ENCODE peak calls at places on chromosomes 13 and 19, in ten cellular contexts. D is thyroid gland, F is A549, T is cardiac muscle cell, S is pancreas, I is left lung, C is keratinocyte, P is H1, O is uterus, L is Caco-2. H is an unnamed sample.

GRCh38 chr13:95656386-95657015 is 12.0 kb upstream of the DZIP1 start:
- DNase-seq in D (no peak), F (no peak), T (peak; percentile 43), S (no peak), I (no peak), C (no peak), P (no peak), O (no peak), L (peak; percentile 68), H (no peak)

GRCh38 chr19:543912-544608 is at the start of gene GZMM:
- DNase-seq in D (no peak), F (no peak), T (no peak), S (no peak), I (peak; percentile 73), C (no peak), P (no peak), O (no peak), L (no peak), H (no peak)

GRCh38 chr19:1163934-1164683 is 10.0 kb downstream of the SBNO2 start:
- DNase-seq in D (no peak), F (no peak), T (no peak), S (no peak), I (peak; percentile 73), C (no peak), P (no peak), O (no peak), L (no peak), H (no peak)

GRCh38 chr19:7844405-7844804 is 14.4 kb downstream of the EVI5L start:
- DNase-seq in D (no peak), F (no peak), T (no peak), S (no peak), I (peak; percentile 43), C (no peak), P (no peak), O (no peak), L (no peak), H (no peak)

GRCh38 chr13:30371649-30372265 is 50.5 kb upstream of the UBE2L5 start:
- DNase-seq in D (peak; percentile 61), F (peak; percentile 7), T (peak; percentile 26), S (peak; percentile 16), I (no peak), C (no peak), P (no peak), O (no peak), L (no peak), H (peak; percentile 29)

GRCh38 chr13:97588993-97589392 is 155.0 kb downstream of the RAP2A start:
- DNase-seq in D (no peak), F (no peak), T (no peak), S (no peak), I (no peak), C (no peak), P (no peak), O (no peak), L (no peak), H (no peak)

GRCh38 chr13:97944396-97945029 is 9.0 kb upstream of the IPO5 start:
- DNase-seq in D (no peak), F (no peak), T (peak; percentile 59), S (no peak), I (no peak), C (no peak), P (no peak), O (no peak), L (no peak), H (no peak)

GRCh38 chr13:84121456-84121855 is 239.2 kb upstream of the SLITRK1 start:
- DNase-seq in D (no peak), F (no peak), T (peak; percentile 20), S (no peak), I (no peak), C (no peak), P (no peak), O (no peak), L (no peak), H (no peak)

GRCh38 chr19:19134687-19135158 is 3.6 kb downstream of the TMEM161A start:
- DNase-seq in D (peak; percentile 52), F (no peak), T (no peak), S (peak; percentile 42), I (peak; percentile 87), C (no peak), P (peak; percentile 44), O (no peak), L (no peak), H (no peak)

GRCh38 chr13:86729206-86729605 is 930.0 kb upstream of the SLITRK6 start:
- DNase-seq in D (no peak), F (no peak), T (no peak), S (no peak), I (no peak), C (no peak), P (no peak), O (no peak), L (no peak), H (no peak)

GRCh38 chr19:664913-665443 is 2.0 kb upstream of the RNF126 start:
- DNase-seq in D (peak; percentile 77), F (peak; percentile 81), T (peak; percentile 85), S (peak; percentile 74), I (peak; percentile 94), C (no peak), P (peak; percentile 66), O (peak; percentile 83), L (peak; percentile 90), H (no peak)

GRCh38 chr13:26502826-26503225 is 54.7 kb upstream of the WASF3 start:
- DNase-seq in D (no peak), F (no peak), T (peak; percentile 80), S (no peak), I (no peak), C (no peak), P (no peak), O (no peak), L (no peak), H (no peak)

GRCh38 chr19:7916908-7917291 is 2.3 kb downstream of the TGFBR3L start:
- DNase-seq in D (no peak), F (no peak), T (no peak), S (no peak), I (no peak), C (no peak), P (no peak), O (no peak), L (no peak), H (no peak)

GRCh38 chr19:11673608-11674041 is 65.1 kb downstream of the ZNF823 start:
- DNase-seq in D (peak; percentile 82), F (peak; percentile 21), T (peak; percentile 83), S (peak; percentile 51), I (no peak), C (no peak), P (peak; percentile 44), O (peak; percentile 53), L (no peak), H (no peak)

GRCh38 chr19:35963514-35963913 is 27.3 kb downstream of the LRFN3 start:
- DNase-seq in D (peak; percentile 20), F (peak; percentile 75), T (peak; percentile 73), S (no peak), I (no peak), C (no peak), P (no peak), O (no peak), L (peak; percentile 67), H (no peak)

GRCh38 chr13:23644527-23644926 is 74.3 kb downstream of the TNFRSF19 start:
- DNase-seq in D (no peak), F (no peak), T (peak; percentile 58), S (no peak), I (no peak), C (no peak), P (no peak), O (no peak), L (no peak), H (no peak)

GRCh38 chr19:33492951-33493350 is 28.6 kb downstream of the PEPD start:
- DNase-seq in D (no peak), F (no peak), T (no peak), S (no peak), I (peak; percentile 53), C (no peak), P (no peak), O (no peak), L (no peak), H (no peak)

GRCh38 chr19:16365300-16365996 is 40.8 kb downstream of the KLF2 start:
- DNase-seq in D (no peak), F (no peak), T (no peak), S (no peak), I (peak; percentile 46), C (no peak), P (no peak), O (no peak), L (no peak), H (no peak)
- H3K4me1 ChIP-seq in D (peaks cover 17% of the 10 kb centered on the region), F (no peaks in the 10 kb centered on the region), T (peaks cover 19% of the 10 kb centered on the region), S (peaks cover 7% of the 10 kb centered on the region), I (no peaks in the 10 kb centered on the region), C (peaks cover 10% of the 10 kb centered on the region), P (no peaks in the 10 kb centered on the region), O (no peaks in the 10 kb centered on the region), L (peaks cover 5% of the 10 kb centered on the region), H (peaks cover 18% of the 10 kb centered on the region)

DNA sequence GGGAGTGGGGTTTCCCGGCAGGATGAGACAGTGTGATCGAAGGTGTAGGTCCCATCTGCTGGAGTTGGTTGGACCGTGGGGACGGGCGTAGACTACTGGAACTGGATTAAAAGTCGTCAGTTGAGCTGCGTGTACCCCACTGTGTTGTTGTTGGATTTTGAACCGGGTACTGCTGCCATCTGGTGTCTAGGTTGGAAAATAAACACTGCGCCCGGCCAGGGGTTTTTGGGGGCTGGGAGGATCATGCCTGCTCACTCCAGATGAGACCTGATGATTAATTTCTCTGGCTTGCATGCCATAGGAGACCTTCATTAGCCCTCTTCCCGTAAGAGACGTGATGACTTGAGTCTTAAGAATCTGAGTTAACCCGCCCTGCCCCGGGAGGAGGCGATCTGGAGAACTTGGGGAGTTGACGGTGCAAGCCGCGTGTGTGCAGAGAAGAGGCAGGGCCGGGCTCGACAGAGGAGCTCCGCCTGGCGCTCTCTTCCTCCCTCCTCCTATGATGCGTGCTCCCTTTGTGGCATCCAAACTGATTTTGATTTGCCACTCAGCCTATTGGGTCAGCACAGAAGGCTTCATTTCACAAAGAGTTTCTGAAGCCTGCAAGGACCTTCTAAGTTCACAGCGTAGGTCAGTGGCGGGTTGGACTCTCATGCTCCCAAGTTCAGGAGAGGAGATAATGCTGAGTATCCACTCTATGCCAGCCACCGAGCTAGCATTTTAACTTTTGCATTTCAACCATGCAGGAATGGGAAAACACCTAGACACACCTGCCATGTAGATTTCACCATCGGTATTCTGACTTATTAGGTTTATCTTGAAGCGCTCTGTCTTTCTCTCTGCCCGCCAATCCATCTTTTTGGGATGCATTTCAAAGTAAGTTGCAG is 2.7 kb downstream of the UHRF1 start:
- DNase-seq in D (peak; percentile 51), F (peak; percentile 94), T (peak; percentile 99), S (no peak), I (peak; percentile 85), C (peak; percentile 99), P (peak; percentile 49), O (peak; percentile 70), L (no peak), H (no peak)
- H3K4me1 ChIP-seq in D (peaks cover 27% of the 10 kb centered on the region), F (peaks cover 54% of the 10 kb centered on the region), T (peaks cover 3% of the 10 kb centered on the region), S (peaks cover 9% of the 10 kb centered on the region), I (peaks cover 12% of the 10 kb centered on the region), C (peaks cover 41% of the 10 kb centered on the region), P (peaks cover 8% of the 10 kb centered on the region), O (peaks cover 23% of the 10 kb centered on the region), L (peaks cover 20% of the 10 kb centered on the region), H (peaks cover 32% of the 10 kb centered on the region)

GRCh38 chr13:113413898-113414282 is 39.4 kb downstream of the ADPRHL1 start:
- DNase-seq in D (no peak), F (no peak), T (no peak), S (no peak), I (peak; percentile 54), C (no peak), P (no peak), O (no peak), L (no peak), H (no peak)
- H3K4me1 ChIP-seq in D (no peaks in the 10 kb centered on the region), F (peaks cover 20% of the 10 kb centered on the region), T (no peaks in the 10 kb centered on the region), S (no peaks in the 10 kb centered on the region), I (peaks cover 6% of the 10 kb centered on the region), C (no peaks in the 10 kb centered on the region), P (no peaks in the 10 kb centered on the region), O (no peaks in the 10 kb centered on the region), L (peaks cover 14% of the 10 kb centered on the region), H (peaks cover 29% of the 10 kb centered on the region)

GRCh38 chr19:38868551-38868950 is 9.5 kb downstream of the RINL start:
- DNase-seq in D (no peak), F (no peak), T (no peak), S (no peak), I (no peak), C (no peak), P (no peak), O (no peak), L (no peak), H (no peak)
- H3K4me1 ChIP-seq in D (peaks cover 14% of the 10 kb centered on the region), F (peaks cover 28% of the 10 kb centered on the region), T (no peaks in the 10 kb centered on the region), S (peaks cover 18% of the 10 kb centered on the region), I (peaks cover 5% of the 10 kb centered on the region), C (peaks cover 14% of the 10 kb centered on the region), P (peaks cover 3% of the 10 kb centered on the region), O (peaks cover 4% of the 10 kb centered on the region), L (no peaks in the 10 kb centered on the region), H (peaks cover 63% of the 10 kb centered on the region)